ENCODE peak calls at places on chromosomes 7 and 10, in five cellular contexts. One of them, this sample, is unnamed.

GRCh38 chr7:3722396-3722846 is 421.4 kb downstream of the SDK1 start:
- DNase-seq in stromal cell of bone marrow: no peak
- DNase-seq in NCI-H460: peak; percentile 20
- DNase-seq in ACHN: peak; percentile 16
- DNase-seq in globus pallidus: peak; percentile 41
- DNase-seq in this sample: peak; percentile 49

GRCh38 chr7:158310924-158311713 is 276.5 kb downstream of the PTPRN2 start:
- DNase-seq in stromal cell of bone marrow: no peak
- DNase-seq in NCI-H460: no peak
- DNase-seq in ACHN: no peak
- DNase-seq in globus pallidus: no peak
- DNase-seq in this sample: no peak

GRCh38 chr10:1726861-1727260 is 10.5 kb downstream of the ADARB2 start:
- DNase-seq in stromal cell of bone marrow: no peak
- DNase-seq in NCI-H460: no peak
- DNase-seq in ACHN: no peak
- DNase-seq in globus pallidus: no peak
- DNase-seq in this sample: no peak

GRCh38 chr10:127149613-127150081 is 46.7 kb downstream of the INSYN2A start:
- DNase-seq in stromal cell of bone marrow: no peak
- DNase-seq in NCI-H460: no peak
- DNase-seq in ACHN: no peak
- DNase-seq in globus pallidus: no peak
- DNase-seq in this sample: peak; percentile 35

GRCh38 chr10:31660301-31660700 is 268.3 kb downstream of the ARHGAP12 start:
- DNase-seq in stromal cell of bone marrow: no peak
- DNase-seq in NCI-H460: no peak
- DNase-seq in ACHN: no peak
- DNase-seq in globus pallidus: no peak
- DNase-seq in this sample: no peak

GRCh38 chr7:16644987-16645592 is 464 bp downstream of the ANKMY2 start:
- DNase-seq in stromal cell of bone marrow: no peak
- DNase-seq in NCI-H460: no peak
- DNase-seq in ACHN: no peak
- DNase-seq in globus pallidus: no peak
- DNase-seq in this sample: no peak

GRCh38 chr7:65749039-65749438 is 123.8 kb upstream of the VKORC1L1 start:
- DNase-seq in stromal cell of bone marrow: no peak
- DNase-seq in NCI-H460: no peak
- DNase-seq in ACHN: no peak
- DNase-seq in globus pallidus: no peak
- DNase-seq in this sample: no peak

GRCh38 chr7:19111474-19112143 is 5.8 kb downstream of the TWIST1 start:
- DNase-seq in stromal cell of bone marrow: no peak
- DNase-seq in NCI-H460: no peak
- DNase-seq in ACHN: no peak
- DNase-seq in globus pallidus: no peak
- DNase-seq in this sample: no peak

GRCh38 chr7:130372813-130373212 is 7.5 kb upstream of the CPA1 start:
- DNase-seq in stromal cell of bone marrow: no peak
- DNase-seq in NCI-H460: no peak
- DNase-seq in ACHN: no peak
- DNase-seq in globus pallidus: no peak
- DNase-seq in this sample: no peak

GRCh38 chr7:115015619-115016018 is 93.7 kb downstream of the MDFIC start:
- DNase-seq in stromal cell of bone marrow: peak; percentile 19
- DNase-seq in NCI-H460: no peak
- DNase-seq in ACHN: no peak
- DNase-seq in globus pallidus: no peak
- DNase-seq in this sample: peak; percentile 52

GRCh38 chr10:97822261-97822687 is 27.4 kb upstream of the GOLGA7B start:
- DNase-seq in stromal cell of bone marrow: no peak
- DNase-seq in NCI-H460: no peak
- DNase-seq in ACHN: peak; percentile 44
- DNase-seq in globus pallidus: no peak
- DNase-seq in this sample: no peak

GRCh38 chr10:61285749-61286148 is 167.4 kb downstream of the TMEM26 start:
- DNase-seq in stromal cell of bone marrow: peak; percentile 30
- DNase-seq in NCI-H460: no peak
- DNase-seq in ACHN: no peak
- DNase-seq in globus pallidus: no peak
- DNase-seq in this sample: no peak

GRCh38 chr7:1233328-1234048 is 816 bp downstream of the UNCX start:
- DNase-seq in stromal cell of bone marrow: no peak
- DNase-seq in NCI-H460: no peak
- DNase-seq in ACHN: no peak
- DNase-seq in globus pallidus: no peak
- DNase-seq in this sample: no peak

This sample was measured in foreskin melanocyte.